ENCODE peak calls at places on chromosomes 13 and 19, in seven cellular contexts. One of them, this sample, is unnamed.

GRCh38 chr19:14404322-14404721 is 14.8 kb downstream of the DDX39A start:
- DNase-seq in mesothelial cell of epicardium: no peak
- DNase-seq in AG09319: no peak
- DNase-seq in left ventricle myocardium inferior: no peak
- DNase-seq in transverse colon: no peak
- DNase-seq in cardiac fibroblast: no peak
- DNase-seq in WTC11: no peak
- DNase-seq in this sample: peak

GRCh38 chr13:29605860-29606526 is 10.5 kb upstream of the SLC7A1 start:
- DNase-seq in mesothelial cell of epicardium: no peak
- DNase-seq in AG09319: no peak
- DNase-seq in left ventricle myocardium inferior: peak
- DNase-seq in transverse colon: no peak
- DNase-seq in cardiac fibroblast: no peak
- DNase-seq in WTC11: no peak
- DNase-seq in this sample: no peak

GRCh38 chr19:42606660-42607351 is 12.1 kb upstream of the CEACAM8 start:
- DNase-seq in mesothelial cell of epicardium: no peak
- DNase-seq in AG09319: no peak
- DNase-seq in left ventricle myocardium inferior: peak
- DNase-seq in transverse colon: peak
- DNase-seq in cardiac fibroblast: peak
- DNase-seq in WTC11: peak
- DNase-seq in this sample: peak

GRCh38 chr13:45142440-45143345 is 22.4 kb downstream of the GTF2F2 start:
- DNase-seq in mesothelial cell of epicardium: no peak
- DNase-seq in AG09319: no peak
- DNase-seq in left ventricle myocardium inferior: no peak
- DNase-seq in transverse colon: no peak
- DNase-seq in cardiac fibroblast: no peak
- DNase-seq in WTC11: no peak
- DNase-seq in this sample: no peak

GRCh38 chr19:35081201-35081600 is 34.4 kb upstream of the FXYD3 start:
- DNase-seq in mesothelial cell of epicardium: no peak
- DNase-seq in AG09319: no peak
- DNase-seq in left ventricle myocardium inferior: no peak
- DNase-seq in transverse colon: no peak
- DNase-seq in cardiac fibroblast: no peak
- DNase-seq in WTC11: no peak
- DNase-seq in this sample: no peak

GRCh38 chr13:101967216-101967615 is 434.6 kb downstream of the FGF14 start:
- DNase-seq in mesothelial cell of epicardium: no peak
- DNase-seq in AG09319: peak
- DNase-seq in left ventricle myocardium inferior: no peak
- DNase-seq in transverse colon: no peak
- DNase-seq in cardiac fibroblast: no peak
- DNase-seq in WTC11: no peak
- DNase-seq in this sample: no peak

GRCh38 chr19:15374105-15374651 is 5.4 kb downstream of the AKAP8 start:
- DNase-seq in mesothelial cell of epicardium: no peak
- DNase-seq in AG09319: no peak
- DNase-seq in left ventricle myocardium inferior: peak
- DNase-seq in transverse colon: no peak
- DNase-seq in cardiac fibroblast: no peak
- DNase-seq in WTC11: no peak
- DNase-seq in this sample: no peak

GRCh38 chr13:112951674-112952371 is 17.2 kb upstream of the MCF2L start:
- DNase-seq in mesothelial cell of epicardium: no peak
- DNase-seq in AG09319: no peak
- DNase-seq in left ventricle myocardium inferior: no peak
- DNase-seq in transverse colon: no peak
- DNase-seq in cardiac fibroblast: no peak
- DNase-seq in WTC11: no peak
- DNase-seq in this sample: no peak

GRCh38 chr13:76463314-76463713 is 422.9 kb downstream of the KCTD12 start:
- DNase-seq in mesothelial cell of epicardium: no peak
- DNase-seq in AG09319: no peak
- DNase-seq in left ventricle myocardium inferior: no peak
- DNase-seq in transverse colon: no peak
- DNase-seq in cardiac fibroblast: no peak
- DNase-seq in WTC11: no peak
- DNase-seq in this sample: no peak

GRCh38 chr19:16627928-16628182 is 149 bp downstream of the MED26 start:
- DNase-seq in mesothelial cell of epicardium: no peak
- DNase-seq in AG09319: no peak
- DNase-seq in left ventricle myocardium inferior: no peak
- DNase-seq in transverse colon: no peak
- DNase-seq in cardiac fibroblast: no peak
- DNase-seq in WTC11: no peak
- DNase-seq in this sample: no peak

GRCh38 chr19:16625183-16625958 is 2.6 kb downstream of the MED26 start:
- DNase-seq in mesothelial cell of epicardium: no peak
- DNase-seq in AG09319: no peak
- DNase-seq in left ventricle myocardium inferior: no peak
- DNase-seq in transverse colon: no peak
- DNase-seq in cardiac fibroblast: no peak
- DNase-seq in WTC11: no peak
- DNase-seq in this sample: no peak

GRCh38 chr19:16628183-16628983 is at the start of gene MED26:
- DNase-seq in mesothelial cell of epicardium: peak
- DNase-seq in AG09319: peak
- DNase-seq in left ventricle myocardium inferior: peak
- DNase-seq in transverse colon: peak
- DNase-seq in cardiac fibroblast: peak
- DNase-seq in WTC11: peak
- DNase-seq in this sample: peak

GRCh38 chr19:16627194-16627927 is 643 bp downstream of the MED26 start:
- DNase-seq in mesothelial cell of epicardium: peak
- DNase-seq in AG09319: no peak
- DNase-seq in left ventricle myocardium inferior: no peak
- DNase-seq in transverse colon: peak
- DNase-seq in cardiac fibroblast: no peak
- DNase-seq in WTC11: no peak
- DNase-seq in this sample: no peak

DNA sequence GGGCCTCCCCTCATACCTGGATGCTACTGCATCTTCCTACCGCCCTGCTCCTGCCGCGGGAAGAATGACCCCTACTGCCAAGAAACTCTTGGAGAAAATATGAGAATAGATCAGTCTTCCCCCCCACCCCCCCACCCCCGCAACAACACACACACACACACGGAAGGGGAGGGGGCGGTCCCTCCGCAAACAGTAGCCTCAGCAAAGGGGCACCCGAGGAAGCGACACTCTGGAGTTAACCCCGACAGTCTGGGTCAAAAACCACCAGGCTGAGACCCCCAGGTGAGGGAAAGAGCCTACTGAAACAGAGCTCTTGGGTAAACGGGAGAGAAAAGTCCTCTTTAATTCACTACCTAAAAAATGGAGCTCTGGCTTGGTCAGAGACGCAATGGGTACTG is 1.2 kb downstream of the MED26 start:
- DNase-seq in mesothelial cell of epicardium: no peak
- DNase-seq in AG09319: no peak
- DNase-seq in left ventricle myocardium inferior: no peak
- DNase-seq in transverse colon: no peak
- DNase-seq in cardiac fibroblast: no peak
- DNase-seq in WTC11: no peak
- DNase-seq in this sample: no peak
- TF ChIP-seq CTCF in mesothelial cell of epicardium: no peak
- TF ChIP-seq CTCF in AG09319: no peak
- TF ChIP-seq CTCF in left ventricle myocardium inferior: no peak
- TF ChIP-seq CTCF in transverse colon: no peak
- TF ChIP-seq CTCF in cardiac fibroblast: no peak
- TF ChIP-seq CTCF in WTC11: no peak
- TF ChIP-seq CTCF in this sample: no peak

DNA sequence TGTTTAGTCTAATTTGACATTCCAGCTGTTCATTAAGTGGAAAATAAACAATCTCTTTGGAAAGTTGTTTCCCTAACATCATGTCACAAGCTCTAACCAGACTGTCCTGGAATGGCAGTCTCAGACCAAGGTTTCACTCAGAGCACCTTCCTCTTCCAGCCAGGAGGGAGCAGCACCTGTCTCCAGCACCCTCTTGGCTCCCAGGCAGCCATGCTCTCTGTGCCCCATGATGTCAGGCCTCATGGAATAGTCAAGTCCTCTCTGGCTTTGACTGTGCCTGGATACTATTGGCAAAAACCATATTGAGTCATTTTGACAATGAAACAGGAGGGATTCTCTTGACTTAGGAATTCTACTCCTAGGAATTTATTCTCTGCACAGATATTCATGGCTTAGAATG is 171.4 kb downstream of the OXGR1 start:
- DNase-seq in mesothelial cell of epicardium: no peak
- DNase-seq in AG09319: no peak
- DNase-seq in left ventricle myocardium inferior: no peak
- DNase-seq in transverse colon: peak
- DNase-seq in cardiac fibroblast: no peak
- DNase-seq in WTC11: peak
- DNase-seq in this sample: peak
- TF ChIP-seq CTCF in mesothelial cell of epicardium: no peak
- TF ChIP-seq CTCF in AG09319: no peak
- TF ChIP-seq CTCF in left ventricle myocardium inferior: no peak
- TF ChIP-seq CTCF in transverse colon: peak
- TF ChIP-seq CTCF in cardiac fibroblast: peak
- TF ChIP-seq CTCF in WTC11: peak
- TF ChIP-seq CTCF in this sample: peak

GRCh38 chr19:8316351-8317125 is 4.6 kb downstream of the NDUFA7 start:
- DNase-seq in mesothelial cell of epicardium: no peak
- DNase-seq in AG09319: no peak
- DNase-seq in left ventricle myocardium inferior: no peak
- DNase-seq in transverse colon: no peak
- DNase-seq in cardiac fibroblast: no peak
- DNase-seq in WTC11: no peak
- DNase-seq in this sample: no peak
- TF ChIP-seq CTCF in mesothelial cell of epicardium: no peak
- TF ChIP-seq CTCF in AG09319: no peak
- TF ChIP-seq CTCF in left ventricle myocardium inferior: no peak
- TF ChIP-seq CTCF in transverse colon: no peak
- TF ChIP-seq CTCF in cardiac fibroblast: no peak
- TF ChIP-seq CTCF in WTC11: no peak
- TF ChIP-seq CTCF in this sample: no peak

GRCh38 chr13:51867062-51867461 is 5.3 kb downstream of the CCDC70 start:
- DNase-seq in mesothelial cell of epicardium: no peak
- DNase-seq in AG09319: no peak
- DNase-seq in left ventricle myocardium inferior: no peak
- DNase-seq in transverse colon: no peak
- DNase-seq in cardiac fibroblast: no peak
- DNase-seq in WTC11: no peak
- DNase-seq in this sample: no peak

GRCh38 chr13:51869921-51870320 is 8.2 kb downstream of the CCDC70 start:
- DNase-seq in mesothelial cell of epicardium: no peak
- DNase-seq in AG09319: no peak
- DNase-seq in left ventricle myocardium inferior: no peak
- DNase-seq in transverse colon: no peak
- DNase-seq in cardiac fibroblast: no peak
- DNase-seq in WTC11: no peak
- DNase-seq in this sample: no peak

GRCh38 chr13:51861728-51862300 is at the start of gene CCDC70:
- DNase-seq in mesothelial cell of epicardium: no peak
- DNase-seq in AG09319: no peak
- DNase-seq in left ventricle myocardium inferior: no peak
- DNase-seq in transverse colon: no peak
- DNase-seq in cardiac fibroblast: no peak
- DNase-seq in WTC11: no peak
- DNase-seq in this sample: no peak

GRCh38 chr13:51862965-51863364 is 1.2 kb downstream of the CCDC70 start:
- DNase-seq in mesothelial cell of epicardium: no peak
- DNase-seq in AG09319: no peak
- DNase-seq in left ventricle myocardium inferior: no peak
- DNase-seq in transverse colon: no peak
- DNase-seq in cardiac fibroblast: no peak
- DNase-seq in WTC11: no peak
- DNase-seq in this sample: no peak

GRCh38 chr13:51865838-51866237 is 4.1 kb downstream of the CCDC70 start:
- DNase-seq in mesothelial cell of epicardium: no peak
- DNase-seq in AG09319: no peak
- DNase-seq in left ventricle myocardium inferior: no peak
- DNase-seq in transverse colon: no peak
- DNase-seq in cardiac fibroblast: no peak
- DNase-seq in WTC11: peak
- DNase-seq in this sample: no peak
- TF ChIP-seq CTCF in mesothelial cell of epicardium: no peak
- TF ChIP-seq CTCF in AG09319: no peak
- TF ChIP-seq CTCF in left ventricle myocardium inferior: no peak
- TF ChIP-seq CTCF in transverse colon: no peak
- TF ChIP-seq CTCF in cardiac fibroblast: no peak
- TF ChIP-seq CTCF in WTC11: no peak
- TF ChIP-seq CTCF in this sample: no peak

DNA sequence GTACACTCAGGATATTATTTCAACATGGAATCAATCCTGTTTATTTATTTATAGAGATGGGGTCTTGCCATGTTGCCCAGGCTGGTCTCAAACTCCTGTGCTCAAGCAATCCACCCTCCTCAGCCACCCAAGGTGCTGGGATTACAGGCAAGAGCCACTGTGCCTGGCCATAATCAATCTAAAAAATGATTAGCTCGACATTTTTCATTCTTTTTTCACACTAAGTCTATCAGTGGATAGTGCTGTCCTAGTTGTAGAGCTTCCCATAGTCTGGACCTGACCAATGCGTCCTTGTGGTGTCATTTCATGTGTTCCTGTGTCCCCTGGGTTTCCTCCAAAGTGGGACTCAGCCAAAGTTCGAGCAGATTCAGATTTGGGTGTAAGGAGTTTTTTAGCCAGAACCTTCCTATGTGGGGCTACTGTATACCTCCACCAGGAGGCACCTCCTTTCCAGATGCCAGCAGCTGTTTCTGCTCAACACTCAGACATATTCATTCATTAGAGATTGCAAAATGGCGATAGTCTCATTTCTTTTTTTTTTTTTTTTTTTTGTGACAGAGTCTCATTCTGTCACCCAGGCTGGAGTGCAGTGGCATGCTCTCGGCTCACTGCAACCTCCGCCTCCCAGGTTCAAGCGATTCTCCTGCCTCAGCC is 61.1 kb downstream of the MAP4K1 start:
- DNase-seq in mesothelial cell of epicardium: no peak
- DNase-seq in AG09319: no peak
- DNase-seq in left ventricle myocardium inferior: no peak
- DNase-seq in transverse colon: no peak
- DNase-seq in cardiac fibroblast: no peak
- DNase-seq in WTC11: no peak
- DNase-seq in this sample: no peak
- TF ChIP-seq CTCF in mesothelial cell of epicardium: no peak
- TF ChIP-seq CTCF in AG09319: no peak
- TF ChIP-seq CTCF in left ventricle myocardium inferior: no peak
- TF ChIP-seq CTCF in transverse colon: no peak
- TF ChIP-seq CTCF in cardiac fibroblast: peak
- TF ChIP-seq CTCF in WTC11: no peak
- TF ChIP-seq CTCF in this sample: peak

This sample was measured in GM10248.